ENCODE peak calls at places on chromosomes 7 and 10, in seven cellular contexts. W, F, K, T, C, Q and H are unnamed samples.

GRCh38 chr10:80191589-80192270 is 13.6 kb downstream of the ANXA11 start:
- DNase-seq in C (no peak), W (peak), T (no peak), Q (peak), F (no peak), K (no peak), H (peak)

GRCh38 chr7:122626785-122627184 is 72.1 kb downstream of the RNF133 start:
- DNase-seq in K (no peak), T (no peak), W (no peak), Q (no peak), C (no peak), F (no peak), H (no peak)

GRCh38 chr10:1672001-1672781 is 65.1 kb downstream of the ADARB2 start:
- DNase-seq in K (no peak), W (no peak), F (no peak), T (no peak), C (no peak), Q (no peak), H (no peak)

GRCh38 chr10:13453896-13454295 is 74.9 kb downstream of the BEND7 start:
- DNase-seq in Q (no peak), T (no peak), C (no peak), F (peak), W (no peak), K (no peak), H (no peak)

GRCh38 chr10:71520042-71520441 is 123.3 kb downstream of the CDH23 start:
- DNase-seq in K (no peak), W (no peak), C (no peak), T (peak), Q (no peak), F (no peak), H (no peak)

GRCh38 chr10:69060127-69060798 is 27.6 kb upstream of the SRGN start:
- DNase-seq in F (no peak), Q (no peak), T (no peak), W (no peak), C (no peak), K (no peak), H (no peak)

GRCh38 chr10:28875535-28876208 is 198.4 kb downstream of the BAMBI start:
- DNase-seq in F (no peak), K (no peak), C (peak), T (peak), W (no peak), Q (peak), H (no peak)

GRCh38 chr7:117135553-117135891 is 182.2 kb downstream of the ST7 start:
- DNase-seq in F (no peak), Q (no peak), K (no peak), C (no peak), T (no peak), W (no peak), H (no peak)

GRCh38 chr7:51867117-51867516 is 550.5 kb upstream of the COBL start:
- DNase-seq in F (no peak), W (no peak), T (no peak), K (no peak), C (no peak), Q (no peak), H (no peak)

GRCh38 chr10:71600856-71601255 is 118.7 kb downstream of the C10orf105 start:
- DNase-seq in F (no peak), K (no peak), Q (peak), T (peak), C (no peak), W (no peak), H (no peak)

GRCh38 chr7:120583835-120584586 is 273.9 kb downstream of the TSPAN12 start:
- DNase-seq in C (no peak), Q (peak), F (no peak), T (peak), K (no peak), W (no peak), H (peak)

GRCh38 chr7:114970308-114970707 is 48.4 kb downstream of the MDFIC start:
- DNase-seq in K (no peak), C (no peak), T (no peak), W (no peak), Q (no peak), F (no peak), H (no peak)

GRCh38 chr10:53479365-53479764 is 706.8 kb upstream of the MBL2 start:
- DNase-seq in T (no peak), W (no peak), C (no peak), F (no peak), K (no peak), Q (no peak), H (no peak)

GRCh38 chr7:57176928-57177635 is 44.8 kb upstream of the ZNF479 start:
- DNase-seq in C (no peak), Q (no peak), K (no peak), F (no peak), W (no peak), T (no peak), H (no peak)

DNA sequence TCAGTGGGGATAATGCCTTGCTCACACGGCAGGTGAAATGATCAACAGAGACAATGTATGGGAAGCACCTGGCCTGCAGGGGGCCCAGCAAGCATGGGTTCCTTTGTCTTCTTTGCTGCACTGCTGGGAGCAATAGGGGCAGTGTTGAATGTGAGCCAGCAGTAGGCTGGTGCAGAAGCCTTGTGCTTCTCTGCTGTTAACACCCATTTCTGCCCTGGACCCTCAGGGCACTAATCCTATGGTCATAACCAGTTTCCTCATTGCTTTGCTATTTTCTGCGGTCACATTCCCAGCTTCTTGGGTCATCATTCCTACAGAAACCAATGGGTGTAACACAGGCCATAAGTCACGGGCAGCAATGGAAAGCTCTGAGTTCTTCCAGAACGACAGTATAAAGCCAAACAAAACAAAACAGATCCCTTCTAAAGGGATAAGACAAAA is 10.9 kb upstream of the LGI1 start:
- DNase-seq in C (no peak), T (peak), Q (peak), W (peak), K (no peak), F (no peak), H (peak)
- TF ChIP-seq CTCF in C (no peak), T (no peak), Q (peak), W (peak), K (no peak), F (no peak), H (peak)

DNA sequence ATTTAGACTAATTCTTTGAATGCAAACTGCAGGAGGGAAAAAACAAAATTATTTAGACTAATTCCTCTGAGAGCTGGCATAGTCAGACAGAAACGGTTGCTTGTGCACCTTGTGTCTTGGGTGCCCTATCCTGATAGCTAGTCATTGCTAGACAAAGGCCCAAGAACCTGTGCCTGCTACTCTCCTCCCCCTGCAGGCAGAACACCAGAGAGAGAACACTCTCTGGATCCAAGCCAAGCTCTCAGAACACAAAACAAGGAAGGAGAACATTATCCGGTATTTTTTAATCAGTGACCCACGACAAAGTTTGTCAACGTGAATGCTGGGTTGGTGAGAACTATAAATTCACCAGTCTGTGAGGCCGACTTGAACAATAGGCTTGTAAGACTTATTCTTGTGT is 18.9 kb upstream of the PPP1R9A start:
- DNase-seq in F (peak), K (peak), Q (peak), T (peak), W (no peak), C (peak), H (peak)
- TF ChIP-seq CTCF in F (no peak), K (no peak), Q (peak), T (peak), W (no peak), C (no peak), H (no peak)

DNA sequence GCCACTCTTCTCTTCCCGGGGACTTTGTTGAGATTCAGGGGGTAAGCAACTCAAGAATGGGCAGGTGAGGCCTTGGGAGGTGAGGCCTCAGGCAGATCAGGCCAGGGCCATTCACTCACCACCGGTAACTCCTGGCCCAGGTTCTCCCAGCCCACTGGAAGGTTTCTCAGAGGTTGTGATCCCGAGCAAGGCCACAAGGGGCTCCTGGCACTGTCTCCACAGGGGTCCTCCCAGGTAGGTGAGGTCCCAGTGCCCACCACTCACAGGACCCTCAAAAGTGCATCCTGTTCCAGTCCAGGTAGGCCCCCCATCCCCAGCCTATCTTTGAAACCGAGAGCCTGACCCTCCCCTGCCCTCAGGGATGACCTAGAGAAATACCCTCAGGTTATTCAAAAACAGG is 236.1 kb downstream of the BUB3 start:
- DNase-seq in C (no peak), K (no peak), T (no peak), W (no peak), Q (no peak), F (no peak), H (no peak)
- TF ChIP-seq CTCF in C (no peak), K (no peak), T (no peak), W (no peak), Q (no peak), F (no peak), H (no peak)

DNA sequence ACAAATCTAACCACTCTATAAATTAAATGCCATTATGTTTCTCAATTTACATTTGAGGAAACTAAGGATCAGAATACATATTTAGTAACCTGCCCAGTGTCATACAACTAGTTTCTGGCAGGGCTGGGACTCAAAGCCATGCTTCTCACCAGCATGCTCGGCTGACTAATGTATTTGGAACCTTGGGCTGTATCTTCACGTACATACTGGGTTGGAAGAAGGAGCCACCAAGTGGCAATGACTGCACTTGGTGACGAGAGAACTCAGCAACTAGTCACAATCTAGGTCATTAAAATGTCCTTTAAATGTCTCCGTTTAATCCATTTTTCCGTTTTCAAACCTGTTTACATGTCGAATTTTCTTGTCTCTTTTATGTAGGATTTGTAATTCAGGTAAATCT is 42.9 kb downstream of the CHRM2 start:
- DNase-seq in Q (peak), W (no peak), T (no peak), C (no peak), K (no peak), F (no peak), H (no peak)
- TF ChIP-seq CTCF in Q (no peak), W (no peak), T (no peak), C (no peak), K (no peak), F (no peak), H (no peak)

DNA sequence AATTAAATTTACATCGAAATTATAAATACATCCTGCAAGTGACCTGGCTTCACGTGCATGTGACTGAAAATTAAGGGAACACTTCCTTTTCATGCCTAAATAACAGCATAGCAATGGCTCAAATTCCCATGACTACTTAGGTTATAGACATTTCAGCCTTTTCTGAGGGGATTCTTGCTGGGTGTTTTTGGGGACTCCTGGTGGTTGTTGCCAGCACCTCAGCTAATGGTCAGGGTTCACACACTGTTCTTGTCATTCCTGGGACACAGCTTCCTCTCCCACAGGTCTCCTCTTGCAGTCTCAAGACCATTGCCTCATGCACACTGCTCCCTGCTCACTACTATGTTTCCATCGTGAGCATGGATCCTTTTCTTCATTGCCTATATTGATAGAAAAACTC is 148.9 kb upstream of the GLI3 start:
- DNase-seq in T (peak), C (no peak), Q (no peak), F (no peak), K (no peak), W (no peak), H (no peak)
- TF ChIP-seq CTCF in T (no peak), C (no peak), Q (peak), F (no peak), K (no peak), W (no peak), H (no peak)

DNA sequence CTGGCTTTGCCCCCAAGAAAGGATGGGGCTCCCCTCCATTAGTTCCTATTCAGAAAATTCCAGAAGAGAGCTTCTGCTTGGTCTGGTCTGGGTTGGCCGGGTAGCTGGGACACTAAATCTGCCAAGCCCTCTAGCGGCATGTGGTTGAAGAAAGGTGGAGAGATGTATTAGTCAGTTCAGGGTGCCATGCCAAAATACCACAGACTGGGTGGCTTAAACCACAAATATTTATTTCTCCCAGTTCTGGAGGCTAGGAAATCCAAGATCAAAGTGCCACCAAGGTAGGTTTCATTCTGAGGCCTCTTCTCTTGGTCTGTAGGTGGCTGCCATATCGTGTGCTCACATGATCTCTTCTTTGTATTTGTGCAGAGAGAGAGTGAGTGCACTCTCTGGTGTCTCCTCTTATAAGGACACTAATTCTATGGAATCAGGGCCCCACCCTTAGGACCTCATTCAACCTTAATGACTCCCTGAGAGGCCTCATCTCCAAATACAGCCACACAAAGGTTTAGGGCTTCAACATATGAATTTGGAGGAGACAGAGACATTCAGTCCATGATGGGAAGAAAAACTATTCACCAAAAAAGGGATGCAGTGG is 38.7 kb upstream of the MTPAP start:
- DNase-seq in W (no peak), T (no peak), F (no peak), C (no peak), K (no peak), Q (peak), H (peak)
- TF ChIP-seq CTCF in W (no peak), T (no peak), F (no peak), C (no peak), K (no peak), Q (peak), H (peak)

DNA sequence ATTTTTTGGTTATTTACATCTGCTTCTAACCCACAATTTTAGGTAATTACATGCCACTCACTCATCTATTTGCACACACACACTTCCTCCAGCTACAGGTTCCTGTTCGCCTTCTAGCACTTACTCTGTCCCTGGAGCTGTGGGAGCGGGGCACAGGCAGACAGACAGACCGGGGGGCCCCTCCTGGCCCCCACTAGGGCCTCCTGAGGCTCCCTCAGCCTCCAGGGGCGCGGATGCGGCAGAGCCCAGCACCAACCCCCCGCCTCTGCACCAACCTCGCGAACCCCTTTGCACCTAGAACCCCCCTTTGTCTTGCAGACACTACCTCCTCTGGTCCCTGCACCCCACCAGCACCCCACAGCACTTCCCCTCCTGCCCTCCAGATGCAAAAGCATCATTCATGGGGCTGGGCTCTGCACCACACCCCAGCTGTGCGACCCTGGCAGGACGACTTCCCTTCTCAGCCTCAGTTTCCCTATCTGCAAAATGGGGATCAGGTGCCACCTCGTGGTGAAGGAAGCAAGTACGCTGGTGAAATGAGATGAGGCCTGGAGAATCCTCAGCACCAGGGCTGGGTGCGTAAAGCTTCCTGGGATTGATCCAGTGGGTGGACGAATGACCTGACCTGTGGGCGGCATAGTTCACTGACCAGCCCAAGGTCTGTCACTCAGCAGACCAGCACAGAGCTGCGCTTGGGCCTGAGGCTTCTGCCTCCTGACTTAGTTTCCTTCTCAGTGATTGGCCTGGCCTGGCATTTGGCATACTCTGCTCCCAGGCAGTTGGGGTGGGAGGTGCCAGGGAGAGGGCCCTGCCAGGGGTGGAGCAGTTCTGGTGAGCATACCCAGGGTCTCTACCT is 37.9 kb downstream of the ELFN1 start:
- DNase-seq in C (peak), F (no peak), W (no peak), K (no peak), T (no peak), Q (no peak), H (no peak)
- TF ChIP-seq CTCF in C (no peak), F (no peak), W (no peak), K (no peak), T (peak), Q (peak), H (peak)

GRCh38 chr7:149717481-149717880 is 55.9 kb downstream of the ZNF467 start:
- DNase-seq in Q (no peak), T (no peak), W (no peak), F (no peak), C (peak), K (peak), H (no peak)

GRCh38 chr7:149715476-149715875 is 57.9 kb downstream of the ZNF467 start:
- DNase-seq in Q (no peak), F (no peak), W (no peak), K (no peak), C (peak), T (no peak), H (no peak)

GRCh38 chr7:149714910-149715471 is 58.4 kb downstream of the ZNF467 start:
- DNase-seq in K (no peak), T (no peak), C (no peak), W (peak), Q (peak), F (no peak), H (no peak)

GRCh38 chr7:149716932-149717307 is 56.5 kb downstream of the ZNF467 start:
- DNase-seq in F (no peak), Q (no peak), T (no peak), K (no peak), W (no peak), C (no peak), H (no peak)

GRCh38 chr7:149716007-149716931 is 57.1 kb downstream of the ZNF467 start:
- DNase-seq in T (no peak), C (no peak), K (no peak), Q (no peak), W (no peak), F (no peak), H (no peak)
- TF ChIP-seq CTCF in T (no peak), C (no peak), K (no peak), Q (peak), W (no peak), F (no peak), H (peak)